ENCODE peak calls at places on chromosomes 2 and 18, in seven cellular contexts. One of them, this sample, is unnamed.

GRCh38 chr18:50507120-50507590 is 52.7 kb upstream of the MAPK4 start:
- DNase-seq in SK-MEL-5: peak
- DNase-seq in DMS153: no peak
- DNase-seq in A549: peak
- DNase-seq in astrocyte of the spinal cord: no peak
- DNase-seq in neural progenitor cell: peak
- DNase-seq in cardiac muscle cell: peak
- DNase-seq in this sample: no peak

GRCh38 chr2:188068093-188068492 is 223.6 kb upstream of the GULP1 start:
- DNase-seq in SK-MEL-5: no peak
- DNase-seq in DMS153: no peak
- DNase-seq in A549: no peak
- DNase-seq in astrocyte of the spinal cord: no peak
- DNase-seq in neural progenitor cell: no peak
- DNase-seq in cardiac muscle cell: no peak
- DNase-seq in this sample: peak

GRCh38 chr2:151630372-151630771 is 103.9 kb downstream of the NEB start:
- DNase-seq in SK-MEL-5: peak
- DNase-seq in DMS153: no peak
- DNase-seq in A549: peak
- DNase-seq in astrocyte of the spinal cord: no peak
- DNase-seq in neural progenitor cell: no peak
- DNase-seq in cardiac muscle cell: no peak
- DNase-seq in this sample: no peak

GRCh38 chr18:26429535-26429934 is 118.8 kb downstream of the KCTD1 start:
- DNase-seq in SK-MEL-5: peak
- DNase-seq in DMS153: peak
- DNase-seq in A549: peak
- DNase-seq in astrocyte of the spinal cord: peak
- DNase-seq in neural progenitor cell: no peak
- DNase-seq in cardiac muscle cell: peak
- DNase-seq in this sample: peak

GRCh38 chr2:236178921-236179652 is 10.9 kb upstream of the GBX2 start:
- DNase-seq in SK-MEL-5: no peak
- DNase-seq in DMS153: no peak
- DNase-seq in A549: peak
- DNase-seq in astrocyte of the spinal cord: no peak
- DNase-seq in neural progenitor cell: peak
- DNase-seq in cardiac muscle cell: no peak
- DNase-seq in this sample: peak

GRCh38 chr2:38514603-38515154 is 88.0 kb downstream of the HNRNPLL start:
- DNase-seq in SK-MEL-5: no peak
- DNase-seq in DMS153: no peak
- DNase-seq in A549: no peak
- DNase-seq in astrocyte of the spinal cord: no peak
- DNase-seq in neural progenitor cell: no peak
- DNase-seq in cardiac muscle cell: no peak
- DNase-seq in this sample: no peak

GRCh38 chr2:167140767-167141166 is 252.5 kb downstream of the XIRP2 start:
- DNase-seq in SK-MEL-5: peak
- DNase-seq in DMS153: no peak
- DNase-seq in A549: peak
- DNase-seq in astrocyte of the spinal cord: peak
- DNase-seq in neural progenitor cell: no peak
- DNase-seq in cardiac muscle cell: peak
- DNase-seq in this sample: peak

GRCh38 chr2:179898873-179899272 is 37.5 kb upstream of the ZNF385B start:
- DNase-seq in SK-MEL-5: peak
- DNase-seq in DMS153: peak
- DNase-seq in A549: peak
- DNase-seq in astrocyte of the spinal cord: peak
- DNase-seq in neural progenitor cell: peak
- DNase-seq in cardiac muscle cell: peak
- DNase-seq in this sample: peak

GRCh38 chr18:14074187-14074586 is 58.0 kb downstream of the ZNF519 start:
- DNase-seq in SK-MEL-5: peak
- DNase-seq in DMS153: no peak
- DNase-seq in A549: peak
- DNase-seq in astrocyte of the spinal cord: no peak
- DNase-seq in neural progenitor cell: peak
- DNase-seq in cardiac muscle cell: no peak
- DNase-seq in this sample: no peak

GRCh38 chr2:201831469-201831868 is 25.1 kb downstream of the CDK15 start:
- DNase-seq in SK-MEL-5: no peak
- DNase-seq in DMS153: no peak
- DNase-seq in A549: no peak
- DNase-seq in astrocyte of the spinal cord: peak
- DNase-seq in neural progenitor cell: no peak
- DNase-seq in cardiac muscle cell: no peak
- DNase-seq in this sample: peak

GRCh38 chr2:158305501-158305900 is 151.1 kb downstream of the CCDC148 start:
- DNase-seq in SK-MEL-5: no peak
- DNase-seq in DMS153: no peak
- DNase-seq in A549: no peak
- DNase-seq in astrocyte of the spinal cord: no peak
- DNase-seq in neural progenitor cell: no peak
- DNase-seq in cardiac muscle cell: no peak
- DNase-seq in this sample: no peak

GRCh38 chr18:44599409-44599808 is 81.3 kb upstream of the SETBP1 start:
- DNase-seq in SK-MEL-5: peak
- DNase-seq in DMS153: no peak
- DNase-seq in A549: no peak
- DNase-seq in astrocyte of the spinal cord: peak
- DNase-seq in neural progenitor cell: no peak
- DNase-seq in cardiac muscle cell: no peak
- DNase-seq in this sample: no peak

GRCh38 chr18:8800041-8800441 is 94.7 kb downstream of the MTCL1 start:
- DNase-seq in SK-MEL-5: no peak
- DNase-seq in DMS153: no peak
- DNase-seq in A549: no peak
- DNase-seq in astrocyte of the spinal cord: peak
- DNase-seq in neural progenitor cell: no peak
- DNase-seq in cardiac muscle cell: no peak
- DNase-seq in this sample: no peak